ENCODE peak calls at places on chromosomes 13 and 19, in four cellular contexts. V is NCI-H748 treated with DMSO at 0.1 percent for 48 hours, U is type B pancreatic cell, M is SK-N-SH. R is an unnamed sample.

GRCh38 chr13:79782541-79783216 is 301.7 kb downstream of the NDFIP2 start:
- DNase-seq in V (peak), M (peak), U (no peak), R (no peak)

GRCh38 chr13:99275093-99275469 is 16.9 kb upstream of the GPR18 start:
- DNase-seq in M (no peak), U (no peak), V (no peak), R (no peak)

GRCh38 chr19:15194938-15195337 is 5.9 kb downstream of the NOTCH3 start:
- DNase-seq in U (no peak), V (no peak), M (no peak), R (no peak)

GRCh38 chr13:45297456-45298205 is 43.4 kb downstream of the TPT1 start:
- DNase-seq in V (no peak), U (no peak), M (no peak), R (no peak)

GRCh38 chr13:45907501-45907900 is 55.9 kb upstream of the SIAH3 start:
- DNase-seq in M (no peak), U (no peak), V (no peak), R (no peak)

GRCh38 chr13:27913116-27913515 is 6.7 kb upstream of the PDX1 start:
- DNase-seq in M (no peak), U (no peak), V (no peak), R (no peak)

GRCh38 chr13:109172099-109172498 is 542.7 kb downstream of the MYO16 start:
- DNase-seq in V (no peak), U (no peak), M (no peak), R (no peak)

GRCh38 chr19:46221981-46222610 is 7.4 kb upstream of the IGFL1 start:
- DNase-seq in U (no peak), V (no peak), M (no peak), R (no peak)

GRCh38 chr13:112248909-112249592 is 127.1 kb upstream of the SPACA7 start:
- DNase-seq in U (no peak), M (no peak), V (peak), R (no peak)

R was measured in D721Med.